ENCODE peak calls at places on chromosomes 7 and 10, in nine cellular contexts. One of them, this sample, is unnamed. For H3K4me1, the result is how much of the 10 kb centered on the place peaks cover.

GRCh38 chr7:150990416-150991186 is at the start of gene NOS3:
- DNase-seq in upper lobe of right lung: no peak
- DNase-seq in pancreas: peak
- DNase-seq in neural progenitor cell: no peak
- DNase-seq in GM23338: peak
- DNase-seq in left ventricle myocardium inferior: no peak
- DNase-seq in IMR-90: no peak
- DNase-seq in HCT116: peak
- DNase-seq in ascending aorta: no peak
- DNase-seq in this sample: no peak

GRCh38 chr7:66016131-66016461 is 34.1 kb upstream of the GUSB start:
- DNase-seq in pancreas: no peak
- DNase-seq in HCT116: no peak
- DNase-seq in IMR-90: peak
- DNase-seq in neural progenitor cell: no peak
- DNase-seq in upper lobe of right lung: no peak
- DNase-seq in ascending aorta: no peak
- DNase-seq in GM23338: no peak
- DNase-seq in left ventricle myocardium inferior: no peak
- DNase-seq in this sample: no peak

GRCh38 chr10:73908853-73909611 is 1.9 kb upstream of the PLAU start:
- DNase-seq in pancreas: no peak
- DNase-seq in HCT116: no peak
- DNase-seq in ascending aorta: no peak
- DNase-seq in neural progenitor cell: no peak
- DNase-seq in left ventricle myocardium inferior: peak
- DNase-seq in IMR-90: peak
- DNase-seq in GM23338: no peak
- DNase-seq in upper lobe of right lung: peak
- DNase-seq in this sample: no peak

GRCh38 chr10:132449051-132449825 is 52.2 kb downstream of the PWWP2B start:
- DNase-seq in pancreas: peak
- DNase-seq in upper lobe of right lung: peak
- DNase-seq in ascending aorta: no peak
- DNase-seq in GM23338: no peak
- DNase-seq in left ventricle myocardium inferior: no peak
- DNase-seq in IMR-90: no peak
- DNase-seq in neural progenitor cell: no peak
- DNase-seq in HCT116: no peak
- DNase-seq in this sample: peak

GRCh38 chr10:90916392-90917110 is 4.3 kb downstream of the ANKRD1 start:
- DNase-seq in pancreas: no peak
- DNase-seq in upper lobe of right lung: no peak
- DNase-seq in neural progenitor cell: no peak
- DNase-seq in IMR-90: no peak
- DNase-seq in HCT116: no peak
- DNase-seq in GM23338: no peak
- DNase-seq in ascending aorta: no peak
- DNase-seq in left ventricle myocardium inferior: no peak
- DNase-seq in this sample: no peak

GRCh38 chr7:128115326-128115820 is 84.1 kb upstream of the LRRC4 start:
- DNase-seq in HCT116: no peak
- DNase-seq in GM23338: no peak
- DNase-seq in IMR-90: no peak
- DNase-seq in neural progenitor cell: no peak
- DNase-seq in left ventricle myocardium inferior: no peak
- DNase-seq in ascending aorta: no peak
- DNase-seq in upper lobe of right lung: no peak
- DNase-seq in pancreas: no peak
- DNase-seq in this sample: no peak

GRCh38 chr7:149790146-149790548 is 16.8 kb upstream of the ZNF467 start:
- DNase-seq in ascending aorta: no peak
- DNase-seq in pancreas: no peak
- DNase-seq in neural progenitor cell: peak
- DNase-seq in left ventricle myocardium inferior: peak
- DNase-seq in upper lobe of right lung: peak
- DNase-seq in GM23338: peak
- DNase-seq in HCT116: no peak
- DNase-seq in IMR-90: no peak
- DNase-seq in this sample: no peak

GRCh38 chr7:37508063-37508462 is 59.4 kb upstream of the ELMO1 start:
- DNase-seq in pancreas: no peak
- DNase-seq in IMR-90: no peak
- DNase-seq in ascending aorta: no peak
- DNase-seq in HCT116: no peak
- DNase-seq in GM23338: no peak
- DNase-seq in neural progenitor cell: no peak
- DNase-seq in upper lobe of right lung: no peak
- DNase-seq in left ventricle myocardium inferior: no peak
- DNase-seq in this sample: peak

GRCh38 chr10:24209946-24210491 is 1.1 kb downstream of the KIAA1217 start:
- DNase-seq in pancreas: no peak
- DNase-seq in left ventricle myocardium inferior: no peak
- DNase-seq in HCT116: no peak
- DNase-seq in GM23338: no peak
- DNase-seq in IMR-90: peak
- DNase-seq in neural progenitor cell: no peak
- DNase-seq in upper lobe of right lung: no peak
- DNase-seq in ascending aorta: no peak
- DNase-seq in this sample: no peak

GRCh38 chr10:108684431-108684830 is 1238.9 kb downstream of the XPNPEP1 start:
- DNase-seq in IMR-90: no peak
- DNase-seq in pancreas: no peak
- DNase-seq in GM23338: no peak
- DNase-seq in HCT116: no peak
- DNase-seq in upper lobe of right lung: no peak
- DNase-seq in neural progenitor cell: no peak
- DNase-seq in left ventricle myocardium inferior: no peak
- DNase-seq in ascending aorta: no peak
- DNase-seq in this sample: no peak

GRCh38 chr7:11486271-11486670 is 345.7 kb downstream of the THSD7A start:
- DNase-seq in upper lobe of right lung: no peak
- DNase-seq in pancreas: no peak
- DNase-seq in IMR-90: no peak
- DNase-seq in neural progenitor cell: no peak
- DNase-seq in GM23338: no peak
- DNase-seq in ascending aorta: no peak
- DNase-seq in left ventricle myocardium inferior: no peak
- DNase-seq in HCT116: no peak
- DNase-seq in this sample: no peak
- TF ChIP-seq CTCF in upper lobe of right lung: peak
- TF ChIP-seq CTCF in pancreas: no peak
- TF ChIP-seq CTCF in IMR-90: no peak
- TF ChIP-seq CTCF in neural progenitor cell: no peak
- TF ChIP-seq CTCF in GM23338: no peak
- TF ChIP-seq CTCF in ascending aorta: no peak
- TF ChIP-seq CTCF in left ventricle myocardium inferior: no peak
- TF ChIP-seq CTCF in HCT116: no peak
- TF ChIP-seq CTCF in this sample: peak

GRCh38 chr7:73851410-73852338 is 9.3 kb upstream of the TMEM270 start:
- DNase-seq in HCT116: peak
- DNase-seq in left ventricle myocardium inferior: no peak
- DNase-seq in upper lobe of right lung: no peak
- DNase-seq in IMR-90: peak
- DNase-seq in neural progenitor cell: no peak
- DNase-seq in pancreas: no peak
- DNase-seq in GM23338: no peak
- DNase-seq in ascending aorta: no peak
- DNase-seq in this sample: no peak

GRCh38 chr7:73850212-73850611 is 7.9 kb upstream of the METTL27 start:
- DNase-seq in IMR-90: no peak
- DNase-seq in neural progenitor cell: no peak
- DNase-seq in GM23338: no peak
- DNase-seq in pancreas: no peak
- DNase-seq in HCT116: no peak
- DNase-seq in upper lobe of right lung: no peak
- DNase-seq in ascending aorta: no peak
- DNase-seq in left ventricle myocardium inferior: no peak
- DNase-seq in this sample: no peak

GRCh38 chr7:73852500-73852899 is 8.5 kb upstream of the TMEM270 start:
- DNase-seq in IMR-90: no peak
- DNase-seq in ascending aorta: no peak
- DNase-seq in HCT116: no peak
- DNase-seq in left ventricle myocardium inferior: no peak
- DNase-seq in neural progenitor cell: no peak
- DNase-seq in GM23338: no peak
- DNase-seq in pancreas: no peak
- DNase-seq in upper lobe of right lung: no peak
- DNase-seq in this sample: no peak

GRCh38 chr7:73847941-73848723 is 5.8 kb upstream of the METTL27 start:
- DNase-seq in pancreas: no peak
- DNase-seq in left ventricle myocardium inferior: no peak
- DNase-seq in upper lobe of right lung: no peak
- DNase-seq in GM23338: peak
- DNase-seq in ascending aorta: no peak
- DNase-seq in HCT116: no peak
- DNase-seq in IMR-90: no peak
- DNase-seq in neural progenitor cell: no peak
- DNase-seq in this sample: no peak

GRCh38 chr7:73850781-73851207 is 8.5 kb upstream of the METTL27 start:
- DNase-seq in pancreas: no peak
- DNase-seq in left ventricle myocardium inferior: no peak
- DNase-seq in GM23338: no peak
- DNase-seq in IMR-90: peak
- DNase-seq in upper lobe of right lung: no peak
- DNase-seq in ascending aorta: no peak
- DNase-seq in neural progenitor cell: no peak
- DNase-seq in HCT116: peak
- DNase-seq in this sample: no peak
- H3K4me1 ChIP-seq in pancreas: under half
- H3K4me1 ChIP-seq in left ventricle myocardium inferior: under half
- H3K4me1 ChIP-seq in GM23338: under half
- H3K4me1 ChIP-seq in IMR-90: under half
- H3K4me1 ChIP-seq in upper lobe of right lung: under half
- H3K4me1 ChIP-seq in ascending aorta: under half
- H3K4me1 ChIP-seq in neural progenitor cell: under half
- H3K4me1 ChIP-seq in HCT116: under half
- H3K4me1 ChIP-seq in this sample: under half

DNA sequence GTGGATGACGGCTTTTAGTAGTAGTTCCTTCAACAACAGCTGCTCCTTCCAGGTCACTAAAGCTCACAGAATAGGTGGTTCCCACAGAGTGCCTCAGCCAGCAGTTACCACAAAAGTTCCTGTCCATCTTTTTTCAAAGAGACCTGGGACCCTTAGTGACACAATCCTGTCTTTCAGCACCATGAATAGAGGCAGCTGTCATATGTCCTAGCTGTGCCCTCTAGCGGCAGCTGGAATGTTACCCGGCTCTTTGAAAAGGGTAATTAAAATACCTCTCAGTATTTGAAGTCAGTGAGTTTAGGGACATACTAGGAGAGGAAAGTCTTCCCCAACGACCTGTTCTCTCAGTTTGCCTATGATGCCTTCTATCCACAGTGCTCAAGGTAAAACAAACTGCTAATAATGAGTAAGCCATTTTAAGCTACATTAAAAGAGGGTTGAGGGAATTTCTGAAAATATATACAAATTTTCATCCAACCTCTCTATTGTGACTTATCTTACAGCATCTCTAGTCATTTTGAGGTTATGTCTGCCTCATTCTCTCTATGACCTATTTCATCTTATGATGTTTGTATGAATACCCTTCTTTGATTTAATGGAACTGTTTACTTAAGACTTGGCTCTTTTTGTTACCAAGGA is 290.8 kb downstream of the NXPH1 start:
- DNase-seq in left ventricle myocardium inferior: no peak
- DNase-seq in IMR-90: no peak
- DNase-seq in HCT116: no peak
- DNase-seq in neural progenitor cell: peak
- DNase-seq in GM23338: peak
- DNase-seq in upper lobe of right lung: no peak
- DNase-seq in pancreas: peak
- DNase-seq in ascending aorta: no peak
- DNase-seq in this sample: no peak
- TF ChIP-seq CTCF in left ventricle myocardium inferior: peak
- TF ChIP-seq CTCF in IMR-90: no peak
- TF ChIP-seq CTCF in HCT116: peak
- TF ChIP-seq CTCF in neural progenitor cell: peak
- TF ChIP-seq CTCF in GM23338: peak
- TF ChIP-seq CTCF in upper lobe of right lung: peak
- TF ChIP-seq CTCF in pancreas: peak
- TF ChIP-seq CTCF in ascending aorta: no peak
- TF ChIP-seq CTCF in this sample: peak

GRCh38 chr10:103765168-103765567 is 90.2 kb downstream of the SH3PXD2A start:
- DNase-seq in upper lobe of right lung: no peak
- DNase-seq in IMR-90: peak
- DNase-seq in left ventricle myocardium inferior: no peak
- DNase-seq in pancreas: no peak
- DNase-seq in HCT116: no peak
- DNase-seq in GM23338: no peak
- DNase-seq in neural progenitor cell: no peak
- DNase-seq in ascending aorta: no peak
- DNase-seq in this sample: peak

GRCh38 chr10:103767756-103768155 is 87.6 kb downstream of the SH3PXD2A start:
- DNase-seq in IMR-90: peak
- DNase-seq in upper lobe of right lung: no peak
- DNase-seq in left ventricle myocardium inferior: no peak
- DNase-seq in GM23338: no peak
- DNase-seq in neural progenitor cell: no peak
- DNase-seq in HCT116: no peak
- DNase-seq in ascending aorta: no peak
- DNase-seq in pancreas: no peak
- DNase-seq in this sample: no peak

GRCh38 chr10:103765981-103766380 is 89.4 kb downstream of the SH3PXD2A start:
- DNase-seq in neural progenitor cell: no peak
- DNase-seq in left ventricle myocardium inferior: peak
- DNase-seq in upper lobe of right lung: peak
- DNase-seq in ascending aorta: no peak
- DNase-seq in HCT116: no peak
- DNase-seq in GM23338: no peak
- DNase-seq in pancreas: peak
- DNase-seq in IMR-90: peak
- DNase-seq in this sample: peak

GRCh38 chr10:103768345-103768744 is 87.0 kb downstream of the SH3PXD2A start:
- DNase-seq in GM23338: no peak
- DNase-seq in neural progenitor cell: no peak
- DNase-seq in IMR-90: no peak
- DNase-seq in pancreas: no peak
- DNase-seq in left ventricle myocardium inferior: no peak
- DNase-seq in HCT116: no peak
- DNase-seq in ascending aorta: no peak
- DNase-seq in upper lobe of right lung: no peak
- DNase-seq in this sample: no peak

DNA sequence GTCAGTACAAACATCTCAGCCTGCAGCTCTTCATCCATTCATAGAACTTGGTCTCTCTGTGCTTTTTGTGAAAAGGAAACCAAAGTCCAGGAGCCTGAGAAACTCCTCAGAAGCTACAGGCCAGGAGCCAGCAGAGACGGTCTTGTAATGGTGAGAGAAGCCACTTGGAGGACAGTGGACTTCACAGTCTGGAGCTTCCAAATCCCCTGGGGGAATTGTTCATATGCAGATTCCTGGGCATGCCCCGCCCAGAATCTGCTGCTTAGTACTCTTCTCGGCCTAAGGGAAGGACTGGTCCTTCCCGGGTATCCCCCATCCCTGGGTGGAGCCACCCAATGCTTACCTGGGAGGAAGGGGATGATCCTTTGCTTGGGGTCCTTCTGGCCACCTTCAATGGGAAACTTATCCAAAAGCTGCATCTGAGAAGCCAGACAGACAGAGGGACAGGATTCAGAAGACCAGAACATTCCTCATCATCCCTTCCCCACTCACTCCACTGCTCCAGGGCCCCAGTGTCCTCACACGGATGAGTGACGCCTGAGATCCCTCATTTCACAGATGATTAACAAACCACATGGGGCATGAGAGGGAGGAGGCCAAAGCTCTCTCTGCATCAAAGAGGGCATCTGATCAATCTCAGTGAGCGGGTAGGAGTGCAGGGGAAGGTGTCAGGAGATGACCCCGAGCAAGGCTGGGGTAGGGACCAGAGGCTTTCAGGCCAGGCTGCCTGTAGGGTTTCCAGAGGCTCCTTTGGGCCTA is 88.4 kb downstream of the SH3PXD2A start:
- DNase-seq in neural progenitor cell: no peak
- DNase-seq in GM23338: no peak
- DNase-seq in HCT116: no peak
- DNase-seq in upper lobe of right lung: no peak
- DNase-seq in IMR-90: no peak
- DNase-seq in ascending aorta: no peak
- DNase-seq in left ventricle myocardium inferior: no peak
- DNase-seq in pancreas: no peak
- DNase-seq in this sample: no peak
- H3K4me1 ChIP-seq in neural progenitor cell: under half
- H3K4me1 ChIP-seq in GM23338: under half
- H3K4me1 ChIP-seq in HCT116: under half
- H3K4me1 ChIP-seq in upper lobe of right lung: under half
- H3K4me1 ChIP-seq in IMR-90: under half
- H3K4me1 ChIP-seq in ascending aorta: under half
- H3K4me1 ChIP-seq in left ventricle myocardium inferior: half or more
- H3K4me1 ChIP-seq in pancreas: under half
- H3K4me1 ChIP-seq in this sample: under half

This sample was measured in right lobe of liver.